ENCODE peak calls at places on chromosomes 13 and 19, in five cellular contexts. One of them, this sample, is unnamed.

GRCh38 chr13:30866692-30867669 is 39.1 kb upstream of the MEDAG start:
- DNase-seq in CD8-positive, alpha-beta memory T cell: no peak
- DNase-seq in A549: no peak
- DNase-seq in ovary: peak; percentile 62
- DNase-seq in PC-3: no peak
- DNase-seq in this sample: no peak

GRCh38 chr13:106689906-106690305 is 122.0 kb upstream of the ARGLU1 start:
- DNase-seq in CD8-positive, alpha-beta memory T cell: no peak
- DNase-seq in A549: no peak
- DNase-seq in ovary: no peak
- DNase-seq in PC-3: no peak
- DNase-seq in this sample: no peak

GRCh38 chr13:29474991-29475390 is 120.5 kb downstream of the SLC7A1 start:
- DNase-seq in CD8-positive, alpha-beta memory T cell: no peak
- DNase-seq in A549: no peak
- DNase-seq in ovary: no peak
- DNase-seq in PC-3: no peak
- DNase-seq in this sample: no peak

GRCh38 chr13:27978301-27978968 is 9.3 kb upstream of the CDX2 start:
- DNase-seq in CD8-positive, alpha-beta memory T cell: no peak
- DNase-seq in A549: no peak
- DNase-seq in ovary: no peak
- DNase-seq in PC-3: no peak
- DNase-seq in this sample: no peak

GRCh38 chr19:4225902-4226301 is 3.4 kb upstream of the EBI3 start:
- DNase-seq in CD8-positive, alpha-beta memory T cell: no peak
- DNase-seq in A549: no peak
- DNase-seq in ovary: no peak
- DNase-seq in PC-3: no peak
- DNase-seq in this sample: no peak

GRCh38 chr13:101624210-101624922 is 171.9 kb downstream of the ITGBL1 start:
- DNase-seq in CD8-positive, alpha-beta memory T cell: no peak
- DNase-seq in A549: no peak
- DNase-seq in ovary: no peak
- DNase-seq in PC-3: peak; percentile 39
- DNase-seq in this sample: peak; percentile 18

GRCh38 chr13:24097064-24097463 is 63.5 kb upstream of the SPATA13 start:
- DNase-seq in CD8-positive, alpha-beta memory T cell: no peak
- DNase-seq in A549: no peak
- DNase-seq in ovary: no peak
- DNase-seq in PC-3: peak; percentile 19
- DNase-seq in this sample: no peak

GRCh38 chr19:2841858-2842574 is 741 bp downstream of the ZNF555 start:
- DNase-seq in CD8-positive, alpha-beta memory T cell: no peak
- DNase-seq in A549: no peak
- DNase-seq in ovary: peak; percentile 49
- DNase-seq in PC-3: no peak
- DNase-seq in this sample: no peak

GRCh38 chr13:40235160-40235796 is 431.2 kb downstream of the FOXO1 start:
- DNase-seq in CD8-positive, alpha-beta memory T cell: no peak
- DNase-seq in A549: no peak
- DNase-seq in ovary: no peak
- DNase-seq in PC-3: peak; percentile 68
- DNase-seq in this sample: no peak

GRCh38 chr13:106490887-106491321 is 44.6 kb downstream of the EFNB2 start:
- DNase-seq in CD8-positive, alpha-beta memory T cell: no peak
- DNase-seq in A549: no peak
- DNase-seq in ovary: no peak
- DNase-seq in PC-3: no peak
- DNase-seq in this sample: no peak

GRCh38 chr13:94154362-94154761 is 325.1 kb downstream of the DCT start:
- DNase-seq in CD8-positive, alpha-beta memory T cell: no peak
- DNase-seq in A549: no peak
- DNase-seq in ovary: no peak
- DNase-seq in PC-3: peak; percentile 30
- DNase-seq in this sample: no peak

GRCh38 chr13:107585466-107585865 is 629.9 kb downstream of the LIG4 start:
- DNase-seq in CD8-positive, alpha-beta memory T cell: no peak
- DNase-seq in A549: no peak
- DNase-seq in ovary: no peak
- DNase-seq in PC-3: no peak
- DNase-seq in this sample: no peak

GRCh38 chr13:34164585-34164984 is 346.6 kb downstream of the RFC3 start:
- DNase-seq in CD8-positive, alpha-beta memory T cell: no peak
- DNase-seq in A549: no peak
- DNase-seq in ovary: no peak
- DNase-seq in PC-3: peak; percentile 19
- DNase-seq in this sample: no peak

GRCh38 chr19:8491574-8491973 is 10.9 kb downstream of the PRAM1 start:
- DNase-seq in CD8-positive, alpha-beta memory T cell: no peak
- DNase-seq in A549: no peak
- DNase-seq in ovary: no peak
- DNase-seq in PC-3: no peak
- DNase-seq in this sample: peak; percentile 14

GRCh38 chr13:77492982-77493381 is 42.5 kb upstream of the SCEL start:
- DNase-seq in CD8-positive, alpha-beta memory T cell: no peak
- DNase-seq in A549: no peak
- DNase-seq in ovary: no peak
- DNase-seq in PC-3: peak; percentile 69
- DNase-seq in this sample: no peak

GRCh38 chr19:46162731-46163130 is 14.7 kb downstream of the IGFL2 start:
- DNase-seq in CD8-positive, alpha-beta memory T cell: no peak
- DNase-seq in A549: no peak
- DNase-seq in ovary: no peak
- DNase-seq in PC-3: no peak
- DNase-seq in this sample: no peak

GRCh38 chr19:5103061-5103701 is 134.3 kb downstream of the KDM4B start:
- DNase-seq in CD8-positive, alpha-beta memory T cell: no peak
- DNase-seq in A549: no peak
- DNase-seq in ovary: no peak
- DNase-seq in PC-3: no peak
- DNase-seq in this sample: peak; percentile 91

GRCh38 chr19:47470447-47471195 is 1.1 kb downstream of the SLC8A2 start:
- DNase-seq in CD8-positive, alpha-beta memory T cell: no peak
- DNase-seq in A549: no peak
- DNase-seq in ovary: no peak
- DNase-seq in PC-3: no peak
- DNase-seq in this sample: no peak

GRCh38 chr19:46022431-46023310 is at the start of gene PGLYRP1:
- DNase-seq in CD8-positive, alpha-beta memory T cell: no peak
- DNase-seq in A549: no peak
- DNase-seq in ovary: no peak
- DNase-seq in PC-3: no peak
- DNase-seq in this sample: no peak

GRCh38 chr13:46753917-46754316 is 43.0 kb downstream of the ESD start:
- DNase-seq in CD8-positive, alpha-beta memory T cell: no peak
- DNase-seq in A549: no peak
- DNase-seq in ovary: no peak
- DNase-seq in PC-3: no peak
- DNase-seq in this sample: no peak

GRCh38 chr19:4624301-4624700 is 15.0 kb upstream of the TNFAIP8L1 start:
- DNase-seq in CD8-positive, alpha-beta memory T cell: no peak
- DNase-seq in A549: no peak
- DNase-seq in ovary: no peak
- DNase-seq in PC-3: no peak
- DNase-seq in this sample: no peak

GRCh38 chr19:19204181-19204580 is 967 bp upstream of the NR2C2AP start:
- DNase-seq in CD8-positive, alpha-beta memory T cell: no peak
- DNase-seq in A549: no peak
- DNase-seq in ovary: no peak
- DNase-seq in PC-3: peak; percentile 20
- DNase-seq in this sample: no peak

GRCh38 chr19:40263440-40264313 is 21.5 kb downstream of the AKT2 start:
- DNase-seq in CD8-positive, alpha-beta memory T cell: no peak
- DNase-seq in A549: no peak
- DNase-seq in ovary: no peak
- DNase-seq in PC-3: no peak
- DNase-seq in this sample: peak; percentile 54

GRCh38 chr13:25980255-25980654 is 71.6 kb downstream of the SHISA2 start:
- DNase-seq in CD8-positive, alpha-beta memory T cell: no peak
- DNase-seq in A549: no peak
- DNase-seq in ovary: no peak
- DNase-seq in PC-3: peak; percentile 47
- DNase-seq in this sample: no peak

GRCh38 chr19:15379996-15380647 is 535 bp upstream of the AKAP8 start:
- DNase-seq in CD8-positive, alpha-beta memory T cell: no peak
- DNase-seq in A549: peak; percentile 35
- DNase-seq in ovary: no peak
- DNase-seq in PC-3: peak; percentile 67
- DNase-seq in this sample: no peak

GRCh38 chr19:38451629-38452028 is 18.1 kb downstream of the RYR1 start:
- DNase-seq in CD8-positive, alpha-beta memory T cell: no peak
- DNase-seq in A549: no peak
- DNase-seq in ovary: no peak
- DNase-seq in PC-3: no peak
- DNase-seq in this sample: no peak

GRCh38 chr19:3433805-3434540 is 46.4 kb downstream of the SMIM24 start:
- DNase-seq in CD8-positive, alpha-beta memory T cell: no peak
- DNase-seq in A549: no peak
- DNase-seq in ovary: no peak
- DNase-seq in PC-3: no peak
- DNase-seq in this sample: no peak

GRCh38 chr13:37357548-37357947 is 241.0 kb downstream of the POSTN start:
- DNase-seq in CD8-positive, alpha-beta memory T cell: no peak
- DNase-seq in A549: no peak
- DNase-seq in ovary: no peak
- DNase-seq in PC-3: no peak
- DNase-seq in this sample: no peak

GRCh38 chr13:77026255-77026782 is 640 bp downstream of the FBXL3 start:
- DNase-seq in CD8-positive, alpha-beta memory T cell: peak; percentile 87
- DNase-seq in A549: peak; percentile 15
- DNase-seq in ovary: peak; percentile 89
- DNase-seq in PC-3: peak; percentile 61
- DNase-seq in this sample: peak; percentile 90

GRCh38 chr19:36051637-36052036 is 2.4 kb downstream of the THAP8 start:
- DNase-seq in CD8-positive, alpha-beta memory T cell: no peak
- DNase-seq in A549: no peak
- DNase-seq in ovary: no peak
- DNase-seq in PC-3: no peak
- DNase-seq in this sample: no peak

GRCh38 chr19:13463296-13463695 is 43.0 kb downstream of the CACNA1A start:
- DNase-seq in CD8-positive, alpha-beta memory T cell: no peak
- DNase-seq in A549: no peak
- DNase-seq in ovary: no peak
- DNase-seq in PC-3: peak; percentile 50
- DNase-seq in this sample: no peak

GRCh38 chr19:34274827-34275625 is 20.7 kb downstream of the GARRE1 start:
- DNase-seq in CD8-positive, alpha-beta memory T cell: no peak
- DNase-seq in A549: no peak
- DNase-seq in ovary: no peak
- DNase-seq in PC-3: peak; percentile 46
- DNase-seq in this sample: no peak

GRCh38 chr19:35251456-35251855 is 2.7 kb downstream of the LSR start:
- DNase-seq in CD8-positive, alpha-beta memory T cell: no peak
- DNase-seq in A549: no peak
- DNase-seq in ovary: no peak
- DNase-seq in PC-3: no peak
- DNase-seq in this sample: no peak

GRCh38 chr19:45767881-45768643 is 990 bp downstream of the SIX5 start:
- DNase-seq in CD8-positive, alpha-beta memory T cell: no peak
- DNase-seq in A549: peak; percentile 54
- DNase-seq in ovary: peak; percentile 86
- DNase-seq in PC-3: peak; percentile 37
- DNase-seq in this sample: peak; percentile 91

GRCh38 chr19:34193876-34194275 is 21.6 kb downstream of the LSM14A start:
- DNase-seq in CD8-positive, alpha-beta memory T cell: no peak
- DNase-seq in A549: no peak
- DNase-seq in ovary: no peak
- DNase-seq in PC-3: no peak
- DNase-seq in this sample: no peak

DNA sequence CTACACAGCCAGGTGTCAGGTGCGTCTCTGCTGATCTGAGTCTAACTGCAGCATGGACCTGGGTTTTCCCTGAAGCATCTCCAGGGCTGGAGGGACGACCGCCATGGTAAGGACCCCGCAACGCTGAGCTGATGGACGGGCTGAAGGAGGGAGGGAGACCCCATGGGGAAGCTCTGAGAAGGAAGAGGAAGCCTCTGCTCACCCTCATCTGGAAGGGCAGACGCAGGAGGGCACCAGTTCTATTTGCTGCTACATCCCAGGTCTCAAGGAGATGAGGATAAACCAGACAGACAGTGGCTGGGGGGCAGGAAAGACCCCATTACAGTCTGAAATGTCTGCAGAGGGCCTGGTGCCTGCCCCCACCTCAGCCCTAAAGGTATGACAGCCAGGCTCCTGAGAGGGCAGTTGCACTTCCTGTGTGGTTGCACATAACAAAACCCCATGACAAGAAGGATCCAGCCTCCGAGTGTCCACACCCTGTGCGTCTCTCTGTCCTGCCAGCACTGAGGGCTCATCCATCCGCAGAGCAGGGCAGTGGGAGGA is at the start of gene LILRA2:
- DNase-seq in CD8-positive, alpha-beta memory T cell: no peak
- DNase-seq in A549: no peak
- DNase-seq in ovary: no peak
- DNase-seq in PC-3: no peak
- DNase-seq in this sample: no peak
- H3K4me3 ChIP-seq in CD8-positive, alpha-beta memory T cell: no peak within 1 kb of the TSS
- H3K4me3 ChIP-seq in A549: no peak within 1 kb of the TSS
- H3K4me3 ChIP-seq in ovary: no peak within 1 kb of the TSS
- H3K4me3 ChIP-seq in PC-3: no peak within 1 kb of the TSS
- H3K4me3 ChIP-seq in this sample: no peak within 1 kb of the TSS

GRCh38 chr13:51539887-51540286 is 44.4 kb upstream of the WDFY2 start:
- DNase-seq in CD8-positive, alpha-beta memory T cell: no peak
- DNase-seq in A549: no peak
- DNase-seq in ovary: no peak
- DNase-seq in PC-3: no peak
- DNase-seq in this sample: no peak
- H3K27ac ChIP-seq in CD8-positive, alpha-beta memory T cell: no peak overlapping the region
- H3K27ac ChIP-seq in A549: no peak overlapping the region
- H3K27ac ChIP-seq in ovary: peak overlapping the region; percentile 17
- H3K27ac ChIP-seq in PC-3: no peak overlapping the region
- H3K27ac ChIP-seq in this sample: no peak overlapping the region

DNA sequence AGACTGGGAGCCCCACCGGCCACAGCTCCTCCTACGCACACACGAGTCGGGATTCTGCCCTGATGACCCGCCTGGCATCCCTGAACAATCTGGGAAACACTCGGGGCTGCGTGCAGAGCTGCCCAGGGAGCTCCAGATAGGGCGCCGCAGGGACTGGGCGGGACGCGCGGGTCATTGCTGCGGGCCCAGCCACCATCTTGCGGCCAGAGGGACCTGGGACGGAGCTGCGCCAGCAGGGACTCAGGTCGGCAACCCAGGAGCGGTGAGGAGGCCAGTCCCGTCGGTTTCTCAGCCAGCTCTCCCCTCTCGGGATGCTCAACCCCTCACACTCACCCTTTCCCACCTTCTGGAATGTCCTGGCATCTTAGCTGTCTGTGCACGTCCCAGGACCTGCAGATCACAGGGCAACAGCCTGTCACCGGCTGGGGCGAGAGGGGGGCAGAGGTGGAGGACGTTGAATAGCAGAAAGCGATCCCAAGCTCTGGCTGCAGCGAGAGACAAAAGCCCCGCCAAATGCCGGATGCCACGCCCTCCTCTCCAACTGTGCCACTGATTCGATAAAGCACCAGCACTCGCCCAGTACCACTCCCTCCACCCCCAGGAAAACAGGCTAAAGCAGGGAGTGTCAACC is 20.4 kb upstream of the ZNF91 start:
- DNase-seq in CD8-positive, alpha-beta memory T cell: no peak
- DNase-seq in A549: no peak
- DNase-seq in ovary: no peak
- DNase-seq in PC-3: no peak
- DNase-seq in this sample: peak; percentile 66
- H3K4me3 ChIP-seq in CD8-positive, alpha-beta memory T cell: peak overlapping the region; percentile 53
- H3K4me3 ChIP-seq in A549: no peak overlapping the region
- H3K4me3 ChIP-seq in ovary: peak overlapping the region; percentile 14
- H3K4me3 ChIP-seq in PC-3: no peak overlapping the region
- H3K4me3 ChIP-seq in this sample: peak overlapping the region; percentile 8

GRCh38 chr19:56108447-56109195 is 12.5 kb downstream of the ZNF787 start:
- DNase-seq in CD8-positive, alpha-beta memory T cell: no peak
- DNase-seq in A549: no peak
- DNase-seq in ovary: peak; percentile 76
- DNase-seq in PC-3: no peak
- DNase-seq in this sample: peak; percentile 89
- H3K27ac ChIP-seq in CD8-positive, alpha-beta memory T cell: no peak overlapping the region
- H3K27ac ChIP-seq in A549: no peak overlapping the region
- H3K27ac ChIP-seq in ovary: peak overlapping the region; percentile 11
- H3K27ac ChIP-seq in PC-3: no peak overlapping the region
- H3K27ac ChIP-seq in this sample: no peak overlapping the region